ENCODE peak calls at places on chromosomes 4 and X, in six cellular contexts. One of them, this sample, is unnamed.

GRCh38 chr4:25563071-25563564 is 92.5 kb upstream of the SLC34A2 start:
- DNase-seq in GM12892: no peak
- DNase-seq in GM12878: no peak
- DNase-seq in K562: no peak
- DNase-seq in H1: no peak
- DNase-seq in HepG2: no peak
- DNase-seq in this sample: no peak

GRCh38 chrX:45322382-45322781 is 121.7 kb upstream of the DIPK2B start:
- DNase-seq in GM12892: no peak
- DNase-seq in GM12878: no peak
- DNase-seq in K562: peak
- DNase-seq in H1: peak
- DNase-seq in HepG2: peak
- DNase-seq in this sample: no peak

GRCh38 chr4:8532245-8532781 is 47.9 kb upstream of the GPR78 start:
- DNase-seq in GM12892: no peak
- DNase-seq in GM12878: no peak
- DNase-seq in K562: no peak
- DNase-seq in H1: no peak
- DNase-seq in HepG2: no peak
- DNase-seq in this sample: no peak

GRCh38 chr4:18691431-18692200 is 670.1 kb upstream of the LCORL start:
- DNase-seq in GM12892: no peak
- DNase-seq in GM12878: no peak
- DNase-seq in K562: no peak
- DNase-seq in H1: peak
- DNase-seq in HepG2: peak
- DNase-seq in this sample: no peak

GRCh38 chr4:76804060-76804459 is 93.9 kb downstream of the SOWAHB start:
- DNase-seq in GM12892: no peak
- DNase-seq in GM12878: no peak
- DNase-seq in K562: no peak
- DNase-seq in H1: no peak
- DNase-seq in HepG2: no peak
- DNase-seq in this sample: no peak

GRCh38 chrX:3962511-3963350 is 249.3 kb upstream of the PRKX start:
- DNase-seq in GM12892: no peak
- DNase-seq in GM12878: no peak
- DNase-seq in K562: peak
- DNase-seq in H1: no peak
- DNase-seq in HepG2: peak
- DNase-seq in this sample: no peak

GRCh38 chr4:95547708-95548471 is 883 bp downstream of the UNC5C start:
- DNase-seq in GM12892: no peak
- DNase-seq in GM12878: no peak
- DNase-seq in K562: no peak
- DNase-seq in H1: no peak
- DNase-seq in HepG2: no peak
- DNase-seq in this sample: no peak

GRCh38 chr4:75895744-75896314 is 6.4 kb downstream of the PPEF2 start:
- DNase-seq in GM12892: peak
- DNase-seq in GM12878: no peak
- DNase-seq in K562: peak
- DNase-seq in H1: no peak
- DNase-seq in HepG2: peak
- DNase-seq in this sample: no peak

GRCh38 chr4:6225469-6225868 is 25.1 kb upstream of the JAKMIP1 start:
- DNase-seq in GM12892: no peak
- DNase-seq in GM12878: no peak
- DNase-seq in K562: peak
- DNase-seq in H1: no peak
- DNase-seq in HepG2: no peak
- DNase-seq in this sample: no peak

GRCh38 chr4:149645790-149646189 is 169.9 kb downstream of the IQCM start:
- DNase-seq in GM12892: no peak
- DNase-seq in GM12878: no peak
- DNase-seq in K562: no peak
- DNase-seq in H1: peak
- DNase-seq in HepG2: no peak
- DNase-seq in this sample: no peak

GRCh38 chr4:71498002-71498401 is 159.2 kb downstream of the SLC4A4 start:
- DNase-seq in GM12892: no peak
- DNase-seq in GM12878: no peak
- DNase-seq in K562: no peak
- DNase-seq in H1: no peak
- DNase-seq in HepG2: no peak
- DNase-seq in this sample: no peak

GRCh38 chr4:32884198-32884597 is 2164.0 kb downstream of the PCDH7 start:
- DNase-seq in GM12892: no peak
- DNase-seq in GM12878: no peak
- DNase-seq in K562: no peak
- DNase-seq in H1: no peak
- DNase-seq in HepG2: no peak
- DNase-seq in this sample: no peak

GRCh38 chr4:26368685-26369084 is 47.9 kb downstream of the RBPJ start:
- DNase-seq in GM12892: no peak
- DNase-seq in GM12878: no peak
- DNase-seq in K562: no peak
- DNase-seq in H1: no peak
- DNase-seq in HepG2: no peak
- DNase-seq in this sample: no peak

GRCh38 chr4:81376720-81377119 is 95.0 kb downstream of the RASGEF1B start:
- DNase-seq in GM12892: no peak
- DNase-seq in GM12878: no peak
- DNase-seq in K562: no peak
- DNase-seq in H1: no peak
- DNase-seq in HepG2: no peak
- DNase-seq in this sample: no peak

GRCh38 chrX:65751511-65751910 is 84.1 kb downstream of the MSN start:
- DNase-seq in GM12892: no peak
- DNase-seq in GM12878: no peak
- DNase-seq in K562: no peak
- DNase-seq in H1: no peak
- DNase-seq in HepG2: no peak
- DNase-seq in this sample: no peak

GRCh38 chrX:22090181-22090580 is 58.1 kb downstream of the PHEX start:
- DNase-seq in GM12892: no peak
- DNase-seq in GM12878: no peak
- DNase-seq in K562: no peak
- DNase-seq in H1: no peak
- DNase-seq in HepG2: no peak
- DNase-seq in this sample: no peak

GRCh38 chr4:89324671-89325070 is 17.1 kb upstream of the GPRIN3 start:
- DNase-seq in GM12892: no peak
- DNase-seq in GM12878: peak
- DNase-seq in K562: no peak
- DNase-seq in H1: no peak
- DNase-seq in HepG2: no peak
- DNase-seq in this sample: no peak

GRCh38 chrX:152588206-152588605 is 49.5 kb upstream of the GABRQ start:
- DNase-seq in GM12892: no peak
- DNase-seq in GM12878: no peak
- DNase-seq in K562: no peak
- DNase-seq in H1: no peak
- DNase-seq in HepG2: no peak
- DNase-seq in this sample: no peak

GRCh38 chr4:54717694-54718093 is 59.9 kb downstream of the KIT start:
- DNase-seq in GM12892: no peak
- DNase-seq in GM12878: no peak
- DNase-seq in K562: no peak
- DNase-seq in H1: no peak
- DNase-seq in HepG2: no peak
- DNase-seq in this sample: no peak

GRCh38 chr4:152038238-152038637 is 277.4 kb upstream of the GATB start:
- DNase-seq in GM12892: no peak
- DNase-seq in GM12878: no peak
- DNase-seq in K562: no peak
- DNase-seq in H1: no peak
- DNase-seq in HepG2: no peak
- DNase-seq in this sample: no peak

GRCh38 chr4:157025898-157026297 is 50.1 kb upstream of the GLRB start:
- DNase-seq in GM12892: no peak
- DNase-seq in GM12878: no peak
- DNase-seq in K562: no peak
- DNase-seq in H1: no peak
- DNase-seq in HepG2: no peak
- DNase-seq in this sample: no peak

GRCh38 chr4:159292137-159292896 is 189.4 kb downstream of the RAPGEF2 start:
- DNase-seq in GM12892: no peak
- DNase-seq in GM12878: no peak
- DNase-seq in K562: no peak
- DNase-seq in H1: no peak
- DNase-seq in HepG2: no peak
- DNase-seq in this sample: no peak

GRCh38 chrX:132125906-132126305 is 1.9 kb downstream of the FRMD7 start:
- DNase-seq in GM12892: no peak
- DNase-seq in GM12878: no peak
- DNase-seq in K562: no peak
- DNase-seq in H1: no peak
- DNase-seq in HepG2: no peak
- DNase-seq in this sample: no peak

GRCh38 chr4:184330008-184330400 is 112.3 kb upstream of the ENPP6 start:
- DNase-seq in GM12892: no peak
- DNase-seq in GM12878: peak
- DNase-seq in K562: no peak
- DNase-seq in H1: no peak
- DNase-seq in HepG2: no peak
- DNase-seq in this sample: no peak

GRCh38 chrX:149248073-149248625 is 257.0 kb downstream of the IDS start:
- DNase-seq in GM12892: no peak
- DNase-seq in GM12878: no peak
- DNase-seq in K562: no peak
- DNase-seq in H1: no peak
- DNase-seq in HepG2: no peak
- DNase-seq in this sample: no peak

GRCh38 chr4:161799687-161800086 is 364.1 kb downstream of the FSTL5 start:
- DNase-seq in GM12892: no peak
- DNase-seq in GM12878: no peak
- DNase-seq in K562: no peak
- DNase-seq in H1: no peak
- DNase-seq in HepG2: peak
- DNase-seq in this sample: no peak
- TF ChIP-seq POLR2A in GM12892: no peak
- TF ChIP-seq POLR2A in GM12878: no peak
- TF ChIP-seq POLR2A in K562: no peak
- TF ChIP-seq POLR2A in H1: no peak
- TF ChIP-seq POLR2A in HepG2: no peak
- TF ChIP-seq POLR2A in this sample: no peak

DNA sequence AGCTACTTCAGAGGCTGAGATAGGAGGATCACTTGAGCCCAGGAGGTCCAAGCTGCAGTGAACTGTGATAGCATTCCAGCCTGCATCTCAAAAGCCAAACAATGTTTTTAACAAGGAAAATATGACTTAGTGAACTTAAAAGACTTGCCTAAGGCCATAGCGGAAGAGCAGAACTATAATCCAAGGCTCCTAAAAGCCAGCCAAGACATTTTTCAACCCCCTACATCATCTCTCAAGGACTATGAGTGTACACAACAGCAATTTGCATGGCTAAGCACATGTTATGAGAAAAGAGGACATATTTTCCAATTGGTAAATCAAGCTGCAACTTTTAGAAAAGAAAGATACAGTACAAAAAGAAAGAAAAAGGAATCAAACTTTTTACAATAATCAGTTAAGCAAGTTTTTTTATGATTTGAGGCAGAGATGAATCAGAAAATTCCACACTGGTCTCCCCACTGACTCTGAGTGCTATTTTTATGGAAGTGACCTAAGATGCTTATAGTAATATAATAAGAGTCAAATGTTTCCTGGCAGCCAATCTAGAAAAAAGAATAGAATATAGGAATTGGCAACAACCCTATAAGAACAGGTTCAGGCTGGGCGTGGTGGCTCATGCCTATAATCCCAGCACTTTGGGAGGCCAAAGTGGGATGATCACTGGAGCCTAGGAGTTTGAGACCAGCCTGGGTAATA is 9.8 kb upstream of the ACOT9 start:
- DNase-seq in GM12892: no peak
- DNase-seq in GM12878: no peak
- DNase-seq in K562: no peak
- DNase-seq in H1: no peak
- DNase-seq in HepG2: no peak
- DNase-seq in this sample: no peak
- TF ChIP-seq POLR2AphosphoS5 in GM12892: no peak
- TF ChIP-seq POLR2AphosphoS5 in GM12878: no peak
- TF ChIP-seq POLR2AphosphoS5 in K562: no peak
- TF ChIP-seq POLR2AphosphoS5 in H1: no peak
- TF ChIP-seq POLR2AphosphoS5 in HepG2: no peak
- TF ChIP-seq POLR2AphosphoS5 in this sample: no peak

GRCh38 chrX:68868902-68869800 is 40.3 kb downstream of the EFNB1 start:
- DNase-seq in GM12892: no peak
- DNase-seq in GM12878: no peak
- DNase-seq in K562: no peak
- DNase-seq in H1: no peak
- DNase-seq in HepG2: no peak
- DNase-seq in this sample: no peak

GRCh38 chrX:68870357-68870756 is 41.5 kb downstream of the EFNB1 start:
- DNase-seq in GM12892: no peak
- DNase-seq in GM12878: no peak
- DNase-seq in K562: no peak
- DNase-seq in H1: no peak
- DNase-seq in HepG2: no peak
- DNase-seq in this sample: no peak

GRCh38 chrX:68867458-68868166 is 38.8 kb downstream of the EFNB1 start:
- DNase-seq in GM12892: no peak
- DNase-seq in GM12878: no peak
- DNase-seq in K562: peak
- DNase-seq in H1: no peak
- DNase-seq in HepG2: no peak
- DNase-seq in this sample: no peak

GRCh38 chrX:68865300-68865699 is 36.5 kb downstream of the EFNB1 start:
- DNase-seq in GM12892: no peak
- DNase-seq in GM12878: no peak
- DNase-seq in K562: no peak
- DNase-seq in H1: no peak
- DNase-seq in HepG2: no peak
- DNase-seq in this sample: no peak

GRCh38 chrX:68868316-68868715 is 39.5 kb downstream of the EFNB1 start:
- DNase-seq in GM12892: no peak
- DNase-seq in GM12878: no peak
- DNase-seq in K562: no peak
- DNase-seq in H1: no peak
- DNase-seq in HepG2: no peak
- DNase-seq in this sample: no peak
- TF ChIP-seq TAF1 in GM12892: no peak
- TF ChIP-seq TAF1 in GM12878: no peak
- TF ChIP-seq TAF1 in K562: no peak
- TF ChIP-seq TAF1 in H1: no peak
- TF ChIP-seq TAF1 in HepG2: no peak
- TF ChIP-seq TAF1 in this sample: no peak

DNA sequence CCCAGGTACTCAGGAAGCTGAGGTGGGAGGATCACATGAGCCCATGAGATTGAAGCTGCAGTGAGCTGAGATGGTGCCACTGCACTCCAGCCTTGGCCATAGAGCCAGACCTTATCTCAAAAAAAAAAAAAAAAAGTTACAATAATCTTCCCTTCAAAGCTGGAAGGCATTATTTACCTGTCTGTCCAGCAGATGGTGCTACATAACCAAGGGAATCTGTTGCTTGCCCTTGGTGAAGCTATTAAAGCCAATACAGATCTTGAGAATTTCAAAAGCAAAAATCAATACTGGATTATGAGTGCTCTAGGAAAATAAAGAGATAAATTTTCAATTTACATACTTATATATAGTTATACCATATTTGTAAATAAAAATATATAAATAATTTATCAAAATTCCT is 25.9 kb downstream of the PKD2 start:
- DNase-seq in GM12892: no peak
- DNase-seq in GM12878: no peak
- DNase-seq in K562: peak
- DNase-seq in H1: no peak
- DNase-seq in HepG2: peak
- DNase-seq in this sample: peak
- TF ChIP-seq POLR2A in GM12892: no peak
- TF ChIP-seq POLR2A in GM12878: no peak
- TF ChIP-seq POLR2A in K562: no peak
- TF ChIP-seq POLR2A in H1: no peak
- TF ChIP-seq POLR2A in HepG2: no peak
- TF ChIP-seq POLR2A in this sample: no peak